ENCODE peak calls at places on chromosomes 16 and 17, in five cellular contexts. X is IMR-90, D is mesendoderm, O is mesenchymal stem cell, E is H9. R is an unnamed sample. For H3K79me1 and H3K4me1, the result is how much of the 10 kb centered on the place peaks cover.

GRCh38 chr17:74419862-74420492 is 11.9 kb upstream of the GPRC5C start:
- DNase-seq in O (no peak), D (no peak), X (no peak), E (no peak), R (no peak)

GRCh38 chr17:9052921-9053320 is 31.6 kb downstream of the NTN1 start:
- DNase-seq in E (no peak), D (no peak), X (no peak), O (no peak), R (no peak)

GRCh38 chr17:50618941-50619340 is 15.7 kb upstream of the ABCC3 start:
- DNase-seq in E (no peak), X (no peak), O (no peak), D (no peak), R (no peak)

GRCh38 chr16:57134982-57135381 is 42.6 kb downstream of the CPNE2 start:
- DNase-seq in X (no peak), O (no peak), D (no peak), E (no peak), R (no peak)

GRCh38 chr17:38687291-38687690 is 12.5 kb upstream of the EPOP start:
- DNase-seq in O (peak), D (no peak), X (peak), E (no peak), R (no peak)

GRCh38 chr17:8059131-8059530 is 20.3 kb downstream of the ALOX15B start:
- DNase-seq in O (no peak), D (no peak), E (no peak), X (no peak), R (no peak)

GRCh38 chr16:31400191-31400590 is 7.1 kb downstream of the ITGAD start:
- DNase-seq in X (no peak), D (no peak), O (no peak), E (no peak), R (no peak)

GRCh38 chr16:70689035-70689969 is 3.4 kb upstream of the MTSS2 start:
- DNase-seq in X (no peak), D (no peak), E (no peak), O (no peak), R (no peak)

GRCh38 chr17:42519546-42520444 is 16.2 kb upstream of the NAGLU start:
- DNase-seq in X (peak), D (peak), O (peak), E (peak), R (peak)

GRCh38 chr16:15521758-15522509 is 87.5 kb downstream of the BMERB1 start:
- DNase-seq in X (no peak), D (peak), O (peak), E (no peak), R (no peak)

GRCh38 chr17:3976675-3977171 is 12.5 kb upstream of the ATP2A3 start:
- DNase-seq in D (no peak), E (peak), X (no peak), O (no peak), R (no peak)

DNA sequence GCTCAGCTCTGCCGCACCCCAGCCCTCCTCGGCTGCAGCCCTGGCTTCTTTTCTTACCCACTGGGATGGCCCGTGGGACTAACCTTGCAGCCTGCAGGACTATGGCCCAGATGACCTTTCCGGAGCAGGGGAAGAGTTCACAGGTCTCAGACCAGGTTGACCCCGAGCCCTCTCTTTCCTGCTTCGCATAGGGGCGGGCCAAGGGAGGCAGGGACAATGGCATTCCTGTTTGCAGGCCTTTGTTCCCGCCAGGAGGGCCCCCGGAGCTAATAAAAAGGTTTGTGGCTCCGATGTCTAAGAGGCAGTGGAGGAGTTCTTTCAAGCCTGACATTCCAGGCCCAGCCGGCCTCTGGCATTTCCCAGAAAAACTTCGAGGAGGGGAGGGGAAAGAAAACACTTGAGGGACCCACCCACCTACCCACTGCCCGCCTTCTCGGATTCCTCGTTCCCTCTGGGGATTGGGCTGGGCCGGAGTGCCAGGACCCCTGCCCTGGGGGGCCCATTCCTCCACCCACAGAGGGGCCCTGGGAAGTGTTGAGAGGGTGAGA is 5.8 kb upstream of the SOCS3 start:
- DNase-seq in E (peak), X (no peak), D (peak), O (peak), R (peak)
- H3K79me1 ChIP-seq in E (under half), X (under half), D (under half), O (under half), R (under half)

GRCh38 chr17:30151471-30151870 is 34.9 kb downstream of the NSRP1 start:
- DNase-seq in E (no peak), D (no peak), X (no peak), O (no peak), R (no peak)
- H3K23ac ChIP-seq in E (no peak), D (no peak), X (no peak), O (no peak), R (no peak)

GRCh38 chr17:32227910-32228309 is 37.7 kb upstream of the RHBDL3 start:
- DNase-seq in X (no peak), D (peak), E (peak), O (no peak), R (no peak)
- H3K4me1 ChIP-seq in X (under half), D (under half), E (under half), O (under half), R (under half)

GRCh38 chr16:81551141-81551808 is 106.7 kb downstream of the CMIP start:
- DNase-seq in E (no peak), D (peak), X (peak), O (peak), R (no peak)

GRCh38 chr16:81553080-81553813 is 108.6 kb downstream of the CMIP start:
- DNase-seq in E (no peak), O (no peak), D (no peak), X (peak), R (no peak)

GRCh38 chr16:81550412-81550768 is 105.8 kb downstream of the CMIP start:
- DNase-seq in O (no peak), D (no peak), E (no peak), X (no peak), R (no peak)

GRCh38 chr16:81552743-81553079 is 108.1 kb downstream of the CMIP start:
- DNase-seq in D (no peak), O (no peak), E (no peak), X (no peak), R (no peak)

DNA sequence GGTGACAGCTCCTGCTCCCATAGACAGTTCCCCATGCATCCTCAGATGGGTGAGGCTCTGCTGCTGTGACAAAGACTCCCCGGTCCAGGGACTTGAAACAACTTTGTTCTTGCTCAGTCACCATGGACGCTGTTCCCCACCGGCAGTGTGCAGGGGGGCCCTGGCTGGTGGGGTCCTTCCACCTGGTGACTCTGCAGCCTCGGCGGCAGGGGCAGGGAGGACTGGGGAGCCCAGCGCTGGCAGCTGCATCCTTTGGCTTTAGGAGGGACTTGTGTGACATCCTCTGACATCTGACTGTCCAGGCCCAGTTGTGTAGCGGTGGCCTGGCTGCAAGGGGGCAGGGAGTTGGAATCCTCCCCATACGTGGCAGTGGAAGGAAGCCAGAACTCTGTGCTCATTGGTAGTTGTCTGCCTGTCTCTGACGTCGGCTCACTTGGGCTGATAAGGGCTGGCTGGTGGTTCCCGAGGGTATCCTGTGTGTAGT is 107.3 kb downstream of the CMIP start:
- DNase-seq in X (peak), D (no peak), E (no peak), O (peak), R (no peak)
- H3K79me1 ChIP-seq in X (under half), D (under half), E (under half), O (half or more), R (under half)

DNA sequence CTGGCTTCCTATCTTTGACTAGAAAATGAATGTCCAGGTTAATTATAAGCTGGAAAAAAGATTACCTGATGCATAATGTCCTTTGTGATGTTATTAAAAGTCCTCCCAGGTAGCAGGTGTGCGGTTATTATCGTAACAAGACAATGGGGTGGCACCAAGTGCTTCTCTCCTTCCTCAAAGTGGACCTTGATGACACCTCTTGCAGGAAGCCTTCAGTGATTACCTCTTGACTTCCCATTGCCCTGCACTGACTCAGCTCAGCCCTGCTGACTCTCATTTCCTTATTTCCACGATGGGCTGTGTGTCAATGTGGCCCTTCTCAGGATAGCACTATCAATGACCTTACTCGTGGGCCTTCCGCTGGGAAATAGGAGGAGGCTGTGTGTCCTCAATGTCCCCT is 477.4 kb upstream of the CCL2 start:
- DNase-seq in O (no peak), D (no peak), E (no peak), X (no peak), R (no peak)
- H3K23ac ChIP-seq in O (no peak), D (no peak), E (no peak), X (no peak), R (no peak)

GRCh38 chr17:79927136-79927661 is 88.0 kb upstream of the CBX4 start:
- DNase-seq in O (no peak), E (no peak), D (no peak), X (no peak), R (no peak)

GRCh38 chr17:79928502-79929256 is 89.4 kb upstream of the CBX4 start:
- DNase-seq in D (no peak), X (no peak), E (no peak), O (no peak), R (no peak)

GRCh38 chr17:79929257-79930076 is 90.2 kb upstream of the CBX4 start:
- DNase-seq in D (no peak), E (peak), O (no peak), X (no peak), R (no peak)

GRCh38 chr17:79926308-79927135 is 87.3 kb upstream of the CBX4 start:
- DNase-seq in D (peak), X (no peak), E (no peak), O (no peak), R (no peak)

GRCh38 chr17:79927688-79928501 is 88.7 kb upstream of the CBX4 start:
- DNase-seq in D (no peak), O (no peak), E (no peak), X (no peak), R (no peak)
- H3K4me1 ChIP-seq in D (under half), O (under half), E (under half), X (under half), R (under half)

GRCh38 chr17:66950325-66950724 is 14.2 kb upstream of the CACNG4 start:
- DNase-seq in O (no peak), E (no peak), D (no peak), X (no peak), R (no peak)
- H3K79me1 ChIP-seq in O (under half), E (under half), D (under half), X (under half), R (under half)

DNA sequence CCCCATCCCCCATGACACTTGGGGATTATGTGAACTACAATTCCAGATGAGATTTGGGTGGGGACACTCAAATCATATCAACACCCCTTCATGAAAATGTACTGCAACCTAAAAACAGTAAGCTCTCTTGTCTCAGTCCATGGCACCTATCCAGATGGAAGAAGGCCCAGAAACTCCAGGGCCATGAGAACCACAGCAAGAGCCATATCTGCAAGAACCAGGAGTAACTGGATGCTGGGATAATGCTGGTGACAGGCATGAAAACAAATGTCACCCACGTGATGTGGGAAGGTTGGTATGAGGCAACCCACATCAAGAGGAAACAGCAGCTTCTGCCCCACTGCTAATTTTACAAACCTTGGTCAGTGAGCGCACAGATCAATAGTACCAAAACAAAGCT is 400.1 kb upstream of the ERCC4 start:
- DNase-seq in O (no peak), D (no peak), X (no peak), E (no peak), R (no peak)
- H3K23ac ChIP-seq in O (no peak), D (no peak), X (no peak), E (no peak), R (no peak)